ENCODE peak calls at places on chromosomes 7 and 10, in four cellular contexts. One of them, this sample, is unnamed.

GRCh38 chr7:28351450-28351849 is 60.9 kb upstream of the CREB5 start:
- DNase-seq in mucosa of descending colon: no peak
- DNase-seq in Panc1: no peak
- DNase-seq in fibroblast of lung: no peak
- DNase-seq in this sample: no peak

GRCh38 chr7:55439627-55440026 is 74.5 kb downstream of the LANCL2 start:
- DNase-seq in mucosa of descending colon: no peak
- DNase-seq in Panc1: no peak
- DNase-seq in fibroblast of lung: no peak
- DNase-seq in this sample: no peak

GRCh38 chr10:91939653-91940052 is 16.1 kb downstream of the BTAF1 start:
- DNase-seq in mucosa of descending colon: no peak
- DNase-seq in Panc1: no peak
- DNase-seq in fibroblast of lung: no peak
- DNase-seq in this sample: no peak

GRCh38 chr7:116687801-116688201 is 15.8 kb downstream of the MET start:
- DNase-seq in mucosa of descending colon: no peak
- DNase-seq in Panc1: peak
- DNase-seq in fibroblast of lung: peak
- DNase-seq in this sample: no peak

GRCh38 chr7:82257118-82257695 is 186.4 kb downstream of the CACNA2D1 start:
- DNase-seq in mucosa of descending colon: no peak
- DNase-seq in Panc1: no peak
- DNase-seq in fibroblast of lung: no peak
- DNase-seq in this sample: no peak

GRCh38 chr7:98866341-98866740 is 3.5 kb downstream of the TMEM130 start:
- DNase-seq in mucosa of descending colon: no peak
- DNase-seq in Panc1: no peak
- DNase-seq in fibroblast of lung: no peak
- DNase-seq in this sample: no peak

GRCh38 chr10:122373713-122374112 is 795 bp upstream of the PLEKHA1 start:
- DNase-seq in mucosa of descending colon: no peak
- DNase-seq in Panc1: no peak
- DNase-seq in fibroblast of lung: no peak
- DNase-seq in this sample: peak

GRCh38 chr10:33453081-33453850 is 118.8 kb upstream of the NRP1 start:
- DNase-seq in mucosa of descending colon: no peak
- DNase-seq in Panc1: no peak
- DNase-seq in fibroblast of lung: no peak
- DNase-seq in this sample: no peak

DNA sequence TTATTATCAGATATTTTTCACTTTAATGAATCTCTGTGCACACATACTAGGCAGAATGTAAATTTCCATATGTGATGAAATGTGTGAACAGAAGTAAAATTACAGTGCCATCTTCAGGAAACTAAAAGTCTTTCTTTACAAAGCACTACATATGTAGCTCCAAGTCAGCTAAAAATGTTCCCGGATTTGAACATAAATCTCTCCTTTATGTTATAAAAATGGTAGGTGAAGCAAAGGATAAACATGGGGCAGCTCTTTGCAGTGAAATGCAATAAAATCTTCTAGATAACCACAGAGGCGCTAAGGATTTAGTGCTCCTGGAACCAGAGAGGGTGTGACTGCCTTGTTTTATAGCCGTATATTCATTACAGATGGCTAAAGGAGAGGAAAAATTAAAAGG is 104.9 kb upstream of the C7orf33 start:
- DNase-seq in mucosa of descending colon: no peak
- DNase-seq in Panc1: no peak
- DNase-seq in fibroblast of lung: no peak
- DNase-seq in this sample: peak
- TF ChIP-seq CTCF in mucosa of descending colon: no peak
- TF ChIP-seq CTCF in Panc1: no peak
- TF ChIP-seq CTCF in fibroblast of lung: no peak
- TF ChIP-seq CTCF in this sample: no peak

GRCh38 chr7:35037211-35037525 is at the start of gene DPY19L1:
- DNase-seq in mucosa of descending colon: no peak
- DNase-seq in Panc1: no peak
- DNase-seq in fibroblast of lung: no peak
- DNase-seq in this sample: no peak

GRCh38 chr7:35038340-35038738 is 1.1 kb upstream of the DPY19L1 start:
- DNase-seq in mucosa of descending colon: no peak
- DNase-seq in Panc1: no peak
- DNase-seq in fibroblast of lung: no peak
- DNase-seq in this sample: no peak

GRCh38 chr7:35036361-35037171 is 719 bp downstream of the DPY19L1 start:
- DNase-seq in mucosa of descending colon: peak
- DNase-seq in Panc1: no peak
- DNase-seq in fibroblast of lung: peak
- DNase-seq in this sample: peak

GRCh38 chr7:35037526-35038339 is 448 bp upstream of the DPY19L1 start:
- DNase-seq in mucosa of descending colon: peak
- DNase-seq in Panc1: no peak
- DNase-seq in fibroblast of lung: peak
- DNase-seq in this sample: peak

DNA sequence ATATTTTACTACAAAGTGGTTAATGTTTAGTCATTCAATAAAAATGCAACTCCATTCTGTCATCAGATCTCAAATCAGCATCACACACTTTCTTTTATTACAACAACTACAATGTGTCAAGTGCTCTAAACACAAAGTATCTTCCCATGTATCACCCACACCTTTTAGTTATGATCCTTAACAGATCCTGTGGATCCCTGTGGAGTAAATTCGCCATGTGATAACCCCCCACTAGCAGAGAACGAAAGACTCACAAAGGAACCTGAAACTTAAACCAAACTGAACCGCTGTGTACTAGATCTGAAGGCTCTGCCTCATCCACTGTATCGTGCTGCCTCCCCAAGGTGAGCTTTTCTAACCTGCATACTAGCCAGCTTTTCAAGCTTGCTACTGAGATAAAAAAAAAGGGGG is 1.8 kb downstream of the DPY19L1 start:
- DNase-seq in mucosa of descending colon: peak
- DNase-seq in Panc1: peak
- DNase-seq in fibroblast of lung: peak
- DNase-seq in this sample: peak
- TF ChIP-seq CTCF in mucosa of descending colon: no peak
- TF ChIP-seq CTCF in Panc1: peak
- TF ChIP-seq CTCF in fibroblast of lung: no peak
- TF ChIP-seq CTCF in this sample: no peak

DNA sequence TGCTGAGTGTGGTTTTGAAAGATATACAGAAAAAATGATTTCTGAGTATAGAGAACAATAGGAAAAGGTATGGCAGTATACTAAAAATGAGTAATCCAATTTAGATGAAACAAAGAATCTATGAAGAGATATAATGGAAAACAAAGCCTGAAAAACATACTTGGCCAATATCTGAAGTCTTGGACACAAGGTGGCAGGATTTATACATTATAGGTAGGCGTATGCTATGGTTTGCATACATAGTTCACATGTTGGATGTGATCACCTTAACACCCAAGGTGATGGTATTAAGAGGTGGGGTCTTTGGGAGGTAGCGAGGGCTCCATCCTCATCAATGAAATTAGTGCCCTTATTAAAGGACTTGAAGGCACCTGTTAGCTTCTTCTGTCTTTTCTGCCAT is 34.5 kb upstream of the BPGM start:
- DNase-seq in mucosa of descending colon: no peak
- DNase-seq in Panc1: no peak
- DNase-seq in fibroblast of lung: no peak
- DNase-seq in this sample: no peak
- TF ChIP-seq CTCF in mucosa of descending colon: no peak
- TF ChIP-seq CTCF in Panc1: no peak
- TF ChIP-seq CTCF in fibroblast of lung: no peak
- TF ChIP-seq CTCF in this sample: no peak

GRCh38 chr7:92621641-92622429 is 31.6 kb upstream of the FAM133B start:
- DNase-seq in mucosa of descending colon: no peak
- DNase-seq in Panc1: no peak
- DNase-seq in fibroblast of lung: no peak
- DNase-seq in this sample: no peak
- TF ChIP-seq CTCF in mucosa of descending colon: no peak
- TF ChIP-seq CTCF in Panc1: no peak
- TF ChIP-seq CTCF in fibroblast of lung: no peak
- TF ChIP-seq CTCF in this sample: no peak

GRCh38 chr7:69211739-69212138 is 386.5 kb upstream of the AUTS2 start:
- DNase-seq in mucosa of descending colon: no peak
- DNase-seq in Panc1: no peak
- DNase-seq in fibroblast of lung: no peak
- DNase-seq in this sample: no peak
- TF ChIP-seq CTCF in mucosa of descending colon: no peak
- TF ChIP-seq CTCF in Panc1: peak
- TF ChIP-seq CTCF in fibroblast of lung: no peak
- TF ChIP-seq CTCF in this sample: no peak